ENCODE peak calls at places on chromosomes 7 and 10, in eight cellular contexts. One of them, this sample, is unnamed.

GRCh38 chr10:5234106-5234877 is 37.7 kb downstream of the AKR1C4 start:
- DNase-seq in skeletal muscle cell: peak
- DNase-seq in tibial artery: peak
- DNase-seq in Right ventricle myocardium superior: no peak
- DNase-seq in Daoy: peak
- DNase-seq in mesothelial cell of epicardium: no peak
- DNase-seq in GM12892: no peak
- DNase-seq in GF-D8: peak
- DNase-seq in this sample: no peak

GRCh38 chr10:26367771-26368170 is 70.4 kb upstream of the APBB1IP start:
- DNase-seq in skeletal muscle cell: no peak
- DNase-seq in tibial artery: no peak
- DNase-seq in Right ventricle myocardium superior: no peak
- DNase-seq in mesothelial cell of epicardium: peak
- DNase-seq in GF-D8: no peak
- DNase-seq in Daoy: peak
- DNase-seq in GM12892: no peak
- DNase-seq in this sample: peak

GRCh38 chr10:68096913-68097509 is 12.3 kb upstream of the MYPN start:
- DNase-seq in Daoy: peak
- DNase-seq in mesothelial cell of epicardium: no peak
- DNase-seq in Right ventricle myocardium superior: no peak
- DNase-seq in GF-D8: no peak
- DNase-seq in skeletal muscle cell: peak
- DNase-seq in GM12892: no peak
- DNase-seq in tibial artery: no peak
- DNase-seq in this sample: peak

GRCh38 chr7:74462707-74463100 is 9.0 kb downstream of the GTF2IRD1 start:
- DNase-seq in Daoy: no peak
- DNase-seq in Right ventricle myocardium superior: no peak
- DNase-seq in GF-D8: no peak
- DNase-seq in tibial artery: no peak
- DNase-seq in GM12892: no peak
- DNase-seq in mesothelial cell of epicardium: no peak
- DNase-seq in skeletal muscle cell: no peak
- DNase-seq in this sample: no peak

GRCh38 chr10:10517866-10518265 is 499.8 kb upstream of the CELF2 start:
- DNase-seq in Right ventricle myocardium superior: no peak
- DNase-seq in mesothelial cell of epicardium: no peak
- DNase-seq in GF-D8: no peak
- DNase-seq in Daoy: no peak
- DNase-seq in skeletal muscle cell: no peak
- DNase-seq in tibial artery: no peak
- DNase-seq in GM12892: no peak
- DNase-seq in this sample: no peak

GRCh38 chr7:136251826-136252225 is 274.7 kb upstream of the MTPN start:
- DNase-seq in tibial artery: no peak
- DNase-seq in GF-D8: no peak
- DNase-seq in Daoy: no peak
- DNase-seq in skeletal muscle cell: no peak
- DNase-seq in GM12892: no peak
- DNase-seq in mesothelial cell of epicardium: no peak
- DNase-seq in Right ventricle myocardium superior: no peak
- DNase-seq in this sample: no peak

GRCh38 chr10:79017882-79018550 is 50.8 kb upstream of the ZMIZ1 start:
- DNase-seq in skeletal muscle cell: no peak
- DNase-seq in tibial artery: peak
- DNase-seq in Right ventricle myocardium superior: no peak
- DNase-seq in mesothelial cell of epicardium: no peak
- DNase-seq in GM12892: no peak
- DNase-seq in Daoy: no peak
- DNase-seq in GF-D8: no peak
- DNase-seq in this sample: no peak

GRCh38 chr10:78124167-78124566 is 90.5 kb downstream of the RPS24 start:
- DNase-seq in tibial artery: no peak
- DNase-seq in Daoy: no peak
- DNase-seq in mesothelial cell of epicardium: no peak
- DNase-seq in Right ventricle myocardium superior: no peak
- DNase-seq in skeletal muscle cell: no peak
- DNase-seq in GM12892: no peak
- DNase-seq in GF-D8: no peak
- DNase-seq in this sample: no peak

GRCh38 chr10:75497997-75498797 is 66.8 kb downstream of the LRMDA start:
- DNase-seq in GF-D8: no peak
- DNase-seq in Daoy: peak
- DNase-seq in skeletal muscle cell: peak
- DNase-seq in Right ventricle myocardium superior: peak
- DNase-seq in tibial artery: peak
- DNase-seq in mesothelial cell of epicardium: no peak
- DNase-seq in GM12892: no peak
- DNase-seq in this sample: peak

GRCh38 chr7:7920481-7920880 is 48.1 kb upstream of the GLCCI1 start:
- DNase-seq in tibial artery: no peak
- DNase-seq in GM12892: peak
- DNase-seq in mesothelial cell of epicardium: no peak
- DNase-seq in skeletal muscle cell: no peak
- DNase-seq in GF-D8: no peak
- DNase-seq in Right ventricle myocardium superior: no peak
- DNase-seq in Daoy: no peak
- DNase-seq in this sample: no peak

GRCh38 chr10:110335314-110336064 is 30.8 kb upstream of the SMNDC1 start:
- DNase-seq in mesothelial cell of epicardium: no peak
- DNase-seq in tibial artery: no peak
- DNase-seq in Daoy: no peak
- DNase-seq in Right ventricle myocardium superior: no peak
- DNase-seq in GF-D8: peak
- DNase-seq in GM12892: no peak
- DNase-seq in skeletal muscle cell: no peak
- DNase-seq in this sample: no peak

GRCh38 chr10:695396-695795 is 5.9 kb upstream of the DIP2C start:
- DNase-seq in tibial artery: no peak
- DNase-seq in mesothelial cell of epicardium: no peak
- DNase-seq in skeletal muscle cell: no peak
- DNase-seq in GF-D8: no peak
- DNase-seq in GM12892: no peak
- DNase-seq in Right ventricle myocardium superior: no peak
- DNase-seq in Daoy: no peak
- DNase-seq in this sample: no peak

GRCh38 chr10:101920497-101920896 is 76.9 kb upstream of the KCNIP2 start:
- DNase-seq in tibial artery: no peak
- DNase-seq in skeletal muscle cell: no peak
- DNase-seq in Right ventricle myocardium superior: no peak
- DNase-seq in mesothelial cell of epicardium: no peak
- DNase-seq in GM12892: no peak
- DNase-seq in GF-D8: no peak
- DNase-seq in Daoy: no peak
- DNase-seq in this sample: no peak

GRCh38 chr7:29035044-29035740 is 77.1 kb upstream of the TRIL start:
- DNase-seq in Daoy: peak
- DNase-seq in mesothelial cell of epicardium: no peak
- DNase-seq in GF-D8: no peak
- DNase-seq in tibial artery: peak
- DNase-seq in GM12892: no peak
- DNase-seq in Right ventricle myocardium superior: no peak
- DNase-seq in skeletal muscle cell: peak
- DNase-seq in this sample: no peak